ENCODE peak calls at places on chromosome 13, in four cellular contexts. One of them, this sample, is unnamed.

GRCh38 chr13:21043898-21044297 is 17.5 kb downstream of the LATS2 start:
- DNase-seq in K562: no peak
- DNase-seq in astrocyte of the spinal cord: peak
- DNase-seq in choroid plexus epithelial cell: peak
- DNase-seq in this sample: no peak

GRCh38 chr13:25292301-25292700 is 5.0 kb upstream of the MTMR6 start:
- DNase-seq in K562: peak
- DNase-seq in astrocyte of the spinal cord: peak
- DNase-seq in choroid plexus epithelial cell: peak
- DNase-seq in this sample: no peak

GRCh38 chr13:50676602-50677001 is 166.9 kb downstream of the DLEU7 start:
- DNase-seq in K562: no peak
- DNase-seq in astrocyte of the spinal cord: peak
- DNase-seq in choroid plexus epithelial cell: peak
- DNase-seq in this sample: no peak

GRCh38 chr13:33455291-33455690 is 169.7 kb upstream of the STARD13 start:
- DNase-seq in K562: no peak
- DNase-seq in astrocyte of the spinal cord: no peak
- DNase-seq in choroid plexus epithelial cell: no peak
- DNase-seq in this sample: no peak

GRCh38 chr13:79194272-79194671 is 211.8 kb downstream of the RBM26 start:
- DNase-seq in K562: no peak
- DNase-seq in astrocyte of the spinal cord: no peak
- DNase-seq in choroid plexus epithelial cell: no peak
- DNase-seq in this sample: no peak

GRCh38 chr13:106690779-106691178 is 122.8 kb upstream of the ARGLU1 start:
- DNase-seq in K562: no peak
- DNase-seq in astrocyte of the spinal cord: no peak
- DNase-seq in choroid plexus epithelial cell: no peak
- DNase-seq in this sample: no peak

GRCh38 chr13:113002891-113003290 is 33.9 kb downstream of the MCF2L start:
- DNase-seq in K562: no peak
- DNase-seq in astrocyte of the spinal cord: no peak
- DNase-seq in choroid plexus epithelial cell: no peak
- DNase-seq in this sample: no peak

GRCh38 chr13:42369071-42369795 is 97.3 kb downstream of the AKAP11 start:
- DNase-seq in K562: no peak
- DNase-seq in astrocyte of the spinal cord: no peak
- DNase-seq in choroid plexus epithelial cell: no peak
- DNase-seq in this sample: no peak

GRCh38 chr13:52665325-52665724 is 12.7 kb downstream of the SUGT1 start:
- DNase-seq in K562: peak
- DNase-seq in astrocyte of the spinal cord: peak
- DNase-seq in choroid plexus epithelial cell: peak
- DNase-seq in this sample: no peak

GRCh38 chr13:94710081-94710809 is 2.1 kb downstream of the SOX21 start:
- DNase-seq in K562: no peak
- DNase-seq in astrocyte of the spinal cord: peak
- DNase-seq in choroid plexus epithelial cell: no peak
- DNase-seq in this sample: no peak

GRCh38 chr13:43720780-43721397 is 65.9 kb downstream of the ENOX1 start:
- DNase-seq in K562: no peak
- DNase-seq in astrocyte of the spinal cord: peak
- DNase-seq in choroid plexus epithelial cell: peak
- DNase-seq in this sample: no peak

GRCh38 chr13:80339841-80340642 is 884 bp downstream of the SPRY2 start:
- DNase-seq in K562: peak
- DNase-seq in astrocyte of the spinal cord: peak
- DNase-seq in choroid plexus epithelial cell: peak
- DNase-seq in this sample: peak

GRCh38 chr13:80551650-80552497 is 210.9 kb upstream of the SPRY2 start:
- DNase-seq in K562: peak
- DNase-seq in astrocyte of the spinal cord: no peak
- DNase-seq in choroid plexus epithelial cell: peak
- DNase-seq in this sample: no peak

GRCh38 chr13:112619730-112620639 is 32.0 kb upstream of the TUBGCP3 start:
- DNase-seq in K562: no peak
- DNase-seq in astrocyte of the spinal cord: peak
- DNase-seq in choroid plexus epithelial cell: peak
- DNase-seq in this sample: peak

GRCh38 chr13:83937579-83937978 is 55.3 kb upstream of the SLITRK1 start:
- DNase-seq in K562: no peak
- DNase-seq in astrocyte of the spinal cord: no peak
- DNase-seq in choroid plexus epithelial cell: no peak
- DNase-seq in this sample: no peak

GRCh38 chr13:37495046-37495445 is 103.5 kb downstream of the POSTN start:
- DNase-seq in K562: no peak
- DNase-seq in astrocyte of the spinal cord: peak
- DNase-seq in choroid plexus epithelial cell: peak
- DNase-seq in this sample: no peak

GRCh38 chr13:45717324-45717723 is 15.2 kb downstream of the CBY2 start:
- DNase-seq in K562: no peak
- DNase-seq in astrocyte of the spinal cord: no peak
- DNase-seq in choroid plexus epithelial cell: no peak
- DNase-seq in this sample: no peak

GRCh38 chr13:60584976-60585375 is 188.0 kb downstream of the TDRD3 start:
- DNase-seq in K562: no peak
- DNase-seq in astrocyte of the spinal cord: peak
- DNase-seq in choroid plexus epithelial cell: peak
- DNase-seq in this sample: no peak

GRCh38 chr13:61013782-61014181 is 401.9 kb downstream of the PCDH20 start:
- DNase-seq in K562: no peak
- DNase-seq in astrocyte of the spinal cord: no peak
- DNase-seq in choroid plexus epithelial cell: no peak
- DNase-seq in this sample: no peak

GRCh38 chr13:44918323-44919102 is 70.8 kb downstream of the NUFIP1 start:
- DNase-seq in K562: peak
- DNase-seq in astrocyte of the spinal cord: peak
- DNase-seq in choroid plexus epithelial cell: no peak
- DNase-seq in this sample: peak

GRCh38 chr13:72204291-72204690 is 337.3 kb upstream of the DACH1 start:
- DNase-seq in K562: no peak
- DNase-seq in astrocyte of the spinal cord: peak
- DNase-seq in choroid plexus epithelial cell: peak
- DNase-seq in this sample: no peak

GRCh38 chr13:25281937-25282332 is 5.4 kb downstream of the MTMR6 start:
- DNase-seq in K562: no peak
- DNase-seq in astrocyte of the spinal cord: no peak
- DNase-seq in choroid plexus epithelial cell: no peak
- DNase-seq in this sample: no peak

GRCh38 chr13:72932250-72932649 is 126.6 kb upstream of the KLF5 start:
- DNase-seq in K562: no peak
- DNase-seq in astrocyte of the spinal cord: no peak
- DNase-seq in choroid plexus epithelial cell: no peak
- DNase-seq in this sample: no peak

GRCh38 chr13:36758345-36758744 is 60.7 kb upstream of the RFXAP start:
- DNase-seq in K562: no peak
- DNase-seq in astrocyte of the spinal cord: no peak
- DNase-seq in choroid plexus epithelial cell: no peak
- DNase-seq in this sample: no peak

GRCh38 chr13:26722321-26722720 is 38.3 kb downstream of the GPR12 start:
- DNase-seq in K562: no peak
- DNase-seq in astrocyte of the spinal cord: no peak
- DNase-seq in choroid plexus epithelial cell: no peak
- DNase-seq in this sample: peak

GRCh38 chr13:25574437-25575426 is 203.0 kb downstream of the ATP8A2 start:
- DNase-seq in K562: peak
- DNase-seq in astrocyte of the spinal cord: peak
- DNase-seq in choroid plexus epithelial cell: peak
- DNase-seq in this sample: peak

GRCh38 chr13:111122056-111122455 is 6.9 kb downstream of the ARHGEF7 start:
- DNase-seq in K562: no peak
- DNase-seq in astrocyte of the spinal cord: no peak
- DNase-seq in choroid plexus epithelial cell: peak
- DNase-seq in this sample: no peak

GRCh38 chr13:85896516-85897450 is 97.6 kb upstream of the SLITRK6 start:
- DNase-seq in K562: no peak
- DNase-seq in astrocyte of the spinal cord: no peak
- DNase-seq in choroid plexus epithelial cell: peak
- DNase-seq in this sample: no peak

GRCh38 chr13:60755380-60756163 is 358.6 kb downstream of the TDRD3 start:
- DNase-seq in K562: no peak
- DNase-seq in astrocyte of the spinal cord: no peak
- DNase-seq in choroid plexus epithelial cell: no peak
- DNase-seq in this sample: no peak

GRCh38 chr13:114120486-114121430 is 11.7 kb downstream of the RASA3 start:
- DNase-seq in K562: no peak
- DNase-seq in astrocyte of the spinal cord: no peak
- DNase-seq in choroid plexus epithelial cell: no peak
- DNase-seq in this sample: no peak

GRCh38 chr13:114118763-114119123 is 13.7 kb downstream of the RASA3 start:
- DNase-seq in K562: no peak
- DNase-seq in astrocyte of the spinal cord: peak
- DNase-seq in choroid plexus epithelial cell: peak
- DNase-seq in this sample: no peak

GRCh38 chr13:114116734-114117133 is 15.7 kb downstream of the RASA3 start:
- DNase-seq in K562: no peak
- DNase-seq in astrocyte of the spinal cord: no peak
- DNase-seq in choroid plexus epithelial cell: no peak
- DNase-seq in this sample: no peak

GRCh38 chr13:114118086-114118762 is 14.2 kb downstream of the RASA3 start:
- DNase-seq in K562: no peak
- DNase-seq in astrocyte of the spinal cord: no peak
- DNase-seq in choroid plexus epithelial cell: no peak
- DNase-seq in this sample: no peak

DNA sequence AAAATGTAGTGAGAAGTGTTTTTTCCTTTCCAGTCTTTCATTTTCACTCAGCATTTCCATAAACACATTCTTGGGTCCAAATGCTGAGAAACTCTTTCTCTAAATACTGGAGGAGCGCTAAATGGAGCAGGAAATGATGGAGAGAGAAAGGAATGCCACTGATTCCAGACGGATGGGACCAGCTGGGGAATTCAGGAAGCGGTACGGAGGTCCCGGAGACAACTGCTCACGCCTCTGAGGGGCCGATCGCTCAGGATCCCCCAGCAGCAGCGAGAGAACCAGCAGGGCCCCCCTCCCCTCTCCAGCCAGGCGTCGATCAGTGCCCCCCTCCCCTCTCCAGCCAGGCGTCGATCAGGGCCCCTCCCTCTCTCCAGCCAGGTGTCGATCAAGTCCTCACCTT is 13.2 kb downstream of the RASA3 start:
- DNase-seq in K562: no peak
- DNase-seq in astrocyte of the spinal cord: peak
- DNase-seq in choroid plexus epithelial cell: peak
- DNase-seq in this sample: no peak
- H3K4me3 ChIP-seq in K562: no peak
- H3K4me3 ChIP-seq in astrocyte of the spinal cord: peak
- H3K4me3 ChIP-seq in choroid plexus epithelial cell: peak
- H3K4me3 ChIP-seq in this sample: no peak

DNA sequence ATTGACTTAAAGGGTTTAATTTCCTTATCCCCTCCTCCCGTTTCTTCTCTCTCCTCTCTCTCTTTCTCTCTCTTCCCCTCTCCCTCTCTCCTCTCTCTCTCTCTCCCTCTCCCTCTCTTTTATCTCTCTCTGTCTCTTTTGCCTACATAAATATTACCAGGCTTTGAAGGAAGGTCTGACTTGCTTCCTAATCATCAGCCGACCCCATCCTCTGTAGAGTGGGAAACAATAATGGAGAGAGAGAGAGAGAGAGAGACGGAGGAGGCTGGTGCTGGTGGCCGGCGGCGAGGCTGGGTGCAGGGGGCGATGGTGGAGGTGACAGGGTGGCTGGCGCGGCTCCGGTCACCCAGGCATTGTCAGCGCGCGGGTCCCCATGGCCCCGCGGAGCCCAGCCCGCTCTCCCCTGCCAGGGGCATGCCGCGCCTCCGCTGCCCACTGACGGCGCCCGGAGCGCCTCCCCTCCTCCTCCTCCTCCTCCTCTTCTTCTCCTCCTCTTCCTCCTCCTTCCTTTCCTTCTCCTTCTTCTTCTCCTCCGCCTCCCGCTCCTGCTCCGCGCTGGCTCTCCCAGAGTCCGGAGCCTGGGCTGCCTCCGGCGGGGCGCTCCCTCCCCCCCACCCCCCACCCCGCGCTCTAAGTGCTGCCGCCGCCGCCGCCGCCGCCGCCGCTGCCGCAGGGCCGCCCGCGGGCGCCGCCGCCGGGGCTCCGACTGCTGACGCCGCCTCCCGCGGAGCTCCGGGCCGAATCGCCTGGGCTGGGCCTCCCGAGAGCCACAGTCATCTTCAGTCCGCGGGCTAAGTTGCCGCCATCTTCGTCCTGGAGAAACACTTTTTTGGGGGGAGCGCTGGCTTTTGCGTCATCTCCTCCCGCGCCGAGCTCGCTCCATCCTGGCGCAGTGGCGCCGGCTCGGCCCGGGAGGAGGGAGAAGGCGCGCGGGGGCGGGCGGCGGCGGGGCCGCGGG is 348.4 kb downstream of the LIG4 start:
- DNase-seq in K562: peak
- DNase-seq in astrocyte of the spinal cord: peak
- DNase-seq in choroid plexus epithelial cell: peak
- DNase-seq in this sample: no peak
- H3K4me3 ChIP-seq in K562: peak
- H3K4me3 ChIP-seq in astrocyte of the spinal cord: peak
- H3K4me3 ChIP-seq in choroid plexus epithelial cell: peak
- H3K4me3 ChIP-seq in this sample: peak

GRCh38 chr13:30111810-30112209 is 195.5 kb downstream of the KATNAL1 start:
- DNase-seq in K562: peak
- DNase-seq in astrocyte of the spinal cord: no peak
- DNase-seq in choroid plexus epithelial cell: no peak
- DNase-seq in this sample: no peak

GRCh38 chr13:30113531-30113930 is 193.8 kb downstream of the KATNAL1 start:
- DNase-seq in K562: no peak
- DNase-seq in astrocyte of the spinal cord: no peak
- DNase-seq in choroid plexus epithelial cell: no peak
- DNase-seq in this sample: no peak

GRCh38 chr13:30113983-30114491 is 193.3 kb downstream of the KATNAL1 start:
- DNase-seq in K562: peak
- DNase-seq in astrocyte of the spinal cord: no peak
- DNase-seq in choroid plexus epithelial cell: no peak
- DNase-seq in this sample: no peak

GRCh38 chr13:30114586-30115256 is 192.6 kb downstream of the KATNAL1 start:
- DNase-seq in K562: peak
- DNase-seq in astrocyte of the spinal cord: peak
- DNase-seq in choroid plexus epithelial cell: peak
- DNase-seq in this sample: peak

GRCh38 chr13:30112602-30113435 is 194.5 kb downstream of the KATNAL1 start:
- DNase-seq in K562: peak
- DNase-seq in astrocyte of the spinal cord: peak
- DNase-seq in choroid plexus epithelial cell: peak
- DNase-seq in this sample: peak
- H3K4me3 ChIP-seq in K562: no peak
- H3K4me3 ChIP-seq in astrocyte of the spinal cord: no peak
- H3K4me3 ChIP-seq in choroid plexus epithelial cell: no peak
- H3K4me3 ChIP-seq in this sample: no peak

DNA sequence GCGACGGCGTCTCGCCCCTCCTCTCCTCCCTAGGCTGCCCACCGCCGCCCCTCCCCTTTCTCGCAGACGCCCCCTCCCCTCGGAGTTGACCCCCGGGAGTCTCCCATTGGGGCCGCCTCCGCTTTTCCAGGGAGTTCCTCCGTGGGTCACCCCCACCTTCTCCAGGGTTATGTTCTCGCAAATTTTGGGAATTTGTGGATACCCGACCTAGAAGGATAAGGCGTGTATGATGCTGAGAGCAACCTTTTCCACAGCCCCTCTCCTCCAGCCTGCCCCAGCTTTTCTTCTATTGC is 273 bp upstream of the RCBTB2 start:
- DNase-seq in K562: no peak
- DNase-seq in astrocyte of the spinal cord: no peak
- DNase-seq in choroid plexus epithelial cell: peak
- DNase-seq in this sample: no peak
- H3K4me3 ChIP-seq in K562: peak
- H3K4me3 ChIP-seq in astrocyte of the spinal cord: peak
- H3K4me3 ChIP-seq in choroid plexus epithelial cell: peak
- H3K4me3 ChIP-seq in this sample: peak

This sample was measured in right atrium auricular region.